ENCODE peak calls at places on chromosomes 12 and 14, in seven cellular contexts. Y, T, I, U, F, W and R are unnamed samples.

GRCh38 chr12:19064713-19065112 is 64.8 kb upstream of the PLEKHA5 start:
- DNase-seq in U (no peak), F (no peak), I (no peak), W (no peak), T (no peak), Y (no peak), R (no peak)

GRCh38 chr12:56338643-56339422 is at the start of gene IL23A:
- DNase-seq in W (peak; percentile 85), F (peak; percentile 61), I (no peak), Y (no peak), T (peak; percentile 65), U (peak; percentile 89), R (peak; percentile 63)

GRCh38 chr14:50559990-50560928 is at the start of gene ATL1:
- DNase-seq in W (peak; percentile 19), I (peak; percentile 73), F (peak; percentile 51), T (peak; percentile 79), Y (peak; percentile 78), U (no peak), R (peak; percentile 32)

GRCh38 chr14:68779761-68780323 is 13.0 kb downstream of the ZFP36L1 start:
- DNase-seq in U (peak; percentile 55), F (peak; percentile 90), Y (peak; percentile 85), I (no peak), T (no peak), W (no peak), R (peak; percentile 48)

GRCh38 chr12:5254703-5255102 is 177.2 kb upstream of the NTF3 start:
- DNase-seq in U (no peak), Y (no peak), F (no peak), T (no peak), W (no peak), I (no peak), R (no peak)

GRCh38 chr14:55130194-55130550 is 1.1 kb downstream of the LGALS3 start:
- DNase-seq in Y (peak; percentile 52), W (no peak), U (no peak), F (peak; percentile 26), T (peak; percentile 66), I (no peak), R (no peak)

GRCh38 chr12:88052686-88053085 is 23.5 kb upstream of the C12orf50 start:
- DNase-seq in W (no peak), Y (peak; percentile 45), T (no peak), F (peak; percentile 20), U (no peak), I (no peak), R (no peak)

GRCh38 chr12:124841558-124841945 is 22.1 kb downstream of the SCARB1 start:
- DNase-seq in W (no peak), T (no peak), U (no peak), I (no peak), F (no peak), Y (no peak), R (no peak)

GRCh38 chr14:94571395-94571794 is 9.8 kb upstream of the SERPINA5 start:
- DNase-seq in W (no peak), I (no peak), F (no peak), U (no peak), Y (peak; percentile 15), T (no peak), R (no peak)

GRCh38 chr12:1117970-1118563 is 127.0 kb downstream of the ERC1 start:
- DNase-seq in W (peak; percentile 47), U (peak; percentile 55), Y (peak; percentile 60), T (peak; percentile 12), F (peak; percentile 45), I (peak; percentile 73), R (peak; percentile 57)

GRCh38 chr14:56490379-56490778 is 89.2 kb upstream of the TMEM260 start:
- DNase-seq in Y (peak; percentile 22), T (peak; percentile 20), I (no peak), F (peak; percentile 10), U (no peak), W (no peak), R (no peak)

GRCh38 chr12:116502989-116503496 is 56.1 kb upstream of the MAP1LC3B2 start:
- DNase-seq in U (no peak), F (no peak), I (peak; percentile 57), Y (no peak), W (no peak), T (no peak), R (no peak)

GRCh38 chr14:69839017-69839416 is 40.2 kb upstream of the SMOC1 start:
- DNase-seq in U (no peak), Y (no peak), I (no peak), F (no peak), T (no peak), W (no peak), R (no peak)

GRCh38 chr14:91387135-91387849 is 30.3 kb downstream of the CCDC88C start:
- DNase-seq in U (no peak), W (no peak), I (no peak), Y (no peak), T (no peak), F (peak; percentile 58), R (no peak)

GRCh38 chr12:26935636-26936378 is 2.0 kb downstream of the INTS13 start:
- DNase-seq in Y (no peak), W (no peak), U (no peak), F (no peak), I (no peak), T (no peak), R (no peak)

GRCh38 chr12:108807996-108808725 is 49.2 kb downstream of the SSH1 start:
- DNase-seq in I (no peak), F (no peak), T (no peak), W (no peak), Y (no peak), U (no peak), R (no peak)

GRCh38 chr12:94149781-94150482 is 1.6 kb downstream of the PLXNC1 start:
- DNase-seq in F (no peak), U (no peak), Y (no peak), W (no peak), I (no peak), T (no peak), R (no peak)

GRCh38 chr12:58803893-58804292 is 116.4 kb downstream of the LRIG3 start:
- DNase-seq in F (peak; percentile 65), W (no peak), Y (peak; percentile 72), U (no peak), I (no peak), T (peak; percentile 14), R (no peak)

GRCh38 chr12:128619263-128619662 is 204.5 kb downstream of the SLC15A4 start:
- DNase-seq in T (no peak), I (no peak), Y (no peak), W (no peak), F (no peak), U (no peak), R (no peak)

GRCh38 chr12:112161711-112162110 is 36.4 kb downstream of the TRAFD1 start:
- DNase-seq in I (no peak), W (no peak), Y (no peak), F (no peak), T (no peak), U (no peak), R (no peak)

GRCh38 chr14:92993302-92993701 is 70.4 kb downstream of the CHGA start:
- DNase-seq in U (no peak), T (no peak), F (no peak), W (no peak), Y (no peak), I (peak; percentile 52), R (no peak)

GRCh38 chr14:98855926-98856325 is 416.1 kb downstream of the BCL11B start:
- DNase-seq in F (no peak), W (no peak), T (no peak), U (no peak), Y (no peak), I (no peak), R (no peak)

GRCh38 chr12:1811281-1811947 is 9.0 kb upstream of the LRTM2 start:
- DNase-seq in U (peak; percentile 57), I (no peak), Y (no peak), F (no peak), W (peak; percentile 13), T (no peak), R (no peak)

GRCh38 chr14:37480446-37481290 is 114.4 kb downstream of the FOXA1 start:
- DNase-seq in F (no peak), W (no peak), U (no peak), I (no peak), Y (peak; percentile 69), T (no peak), R (no peak)

GRCh38 chr14:27557445-27557844 is 959.6 kb upstream of the NOVA1 start:
- DNase-seq in F (no peak), Y (no peak), U (no peak), I (no peak), T (no peak), W (no peak), R (no peak)

GRCh38 chr14:61698216-61698980 is 3.1 kb downstream of the HIF1A start:
- DNase-seq in W (no peak), Y (no peak), T (no peak), I (no peak), F (no peak), U (no peak), R (no peak)

GRCh38 chr14:105065280-105066228 is at the start of gene GPR132:
- DNase-seq in F (peak; percentile 54), W (peak; percentile 81), T (no peak), U (peak; percentile 84), I (peak; percentile 67), Y (no peak), R (peak; percentile 88)

GRCh38 chr12:53703746-53704145 is 23.5 kb downstream of the CALCOCO1 start:
- DNase-seq in I (no peak), T (no peak), U (no peak), F (peak; percentile 15), Y (no peak), W (no peak), R (no peak)

GRCh38 chr14:61290686-61291085 is 9.5 kb upstream of the TMEM30B start:
- DNase-seq in F (no peak), T (no peak), W (no peak), U (no peak), I (no peak), Y (no peak), R (no peak)

GRCh38 chr12:47095446-47096236 is 15.9 kb upstream of the AMIGO2 start:
- DNase-seq in T (peak; percentile 51), U (no peak), W (no peak), Y (no peak), F (peak; percentile 92), I (no peak), R (no peak)

GRCh38 chr14:97021571-97022171 is 224.5 kb downstream of the VRK1 start:
- DNase-seq in U (no peak), T (peak; percentile 9), F (no peak), I (no peak), Y (no peak), W (no peak), R (no peak)

GRCh38 chr12:55743967-55744931 is 1.3 kb downstream of the GDF11 start:
- DNase-seq in F (no peak), W (no peak), Y (no peak), U (no peak), T (no peak), I (no peak), R (no peak)

GRCh38 chr14:53710615-53711014 is 246.0 kb downstream of the BMP4 start:
- DNase-seq in T (no peak), U (no peak), Y (no peak), I (no peak), F (peak; percentile 1), W (no peak), R (no peak)

GRCh38 chr12:124720019-124720686 is 143.5 kb downstream of the SCARB1 start:
- DNase-seq in F (peak; percentile 88), T (peak; percentile 68), I (no peak), U (no peak), W (no peak), Y (no peak), R (no peak)

GRCh38 chr14:89805501-89805900 is 149.0 kb downstream of the EFCAB11 start:
- DNase-seq in Y (no peak), T (no peak), F (no peak), U (no peak), I (no peak), W (no peak), R (no peak)

GRCh38 chr12:113873741-113874140 is 92.4 kb downstream of the RBM19 start:
- DNase-seq in T (no peak), W (no peak), F (no peak), Y (no peak), U (no peak), I (no peak), R (no peak)